ENCODE peak calls at places on chromosomes 2 and 18, in seven cellular contexts. O is HCT116, P is A549, Q is IMR-90, M is H1, V is K562, U is GM12878. I is an unnamed sample.

GRCh38 chr2:24360050-24360962 is at the start of gene ITSN2:
- DNase-seq in U (peak), M (peak), Q (peak), P (peak), O (peak), V (peak), I (peak)

GRCh38 chr2:88600038-88600465 is 27.2 kb downstream of the EIF2AK3 start:
- DNase-seq in P (peak), M (no peak), O (peak), V (peak), U (peak), Q (peak), I (peak)

GRCh38 chr2:27123302-27124150 is at the start of gene ABHD1:
- DNase-seq in U (no peak), Q (no peak), M (peak), O (no peak), P (peak), V (peak), I (peak)

GRCh38 chr2:135960598-135961551 is 24.6 kb downstream of the DARS1 start:
- DNase-seq in O (no peak), U (no peak), P (no peak), Q (peak), M (no peak), V (no peak), I (no peak)

GRCh38 chr18:74294526-74294925 is 2.8 kb upstream of the CYB5A start:
- DNase-seq in M (no peak), Q (no peak), V (no peak), U (no peak), O (no peak), P (no peak), I (no peak)

GRCh38 chr2:130246430-130246829 is 48.2 kb upstream of the TUBA3E start:
- DNase-seq in V (no peak), P (no peak), O (no peak), Q (no peak), U (no peak), M (no peak), I (no peak)

GRCh38 chr2:113979172-113980128 is 89.6 kb downstream of the ACTR3 start:
- DNase-seq in M (peak), U (no peak), Q (no peak), V (peak), O (no peak), P (peak), I (no peak)

GRCh38 chr2:29155578-29155977 is 40.4 kb downstream of the CLIP4 start:
- DNase-seq in U (no peak), Q (peak), O (no peak), V (no peak), P (no peak), M (no peak), I (no peak)

GRCh38 chr18:75161629-75162028 is 47.3 kb downstream of the PTGR3 start:
- DNase-seq in Q (no peak), O (peak), P (peak), U (no peak), V (no peak), M (no peak), I (peak)

GRCh38 chr2:204072443-204073324 is 136.1 kb downstream of the ICOS start:
- DNase-seq in V (peak), Q (no peak), O (peak), P (peak), U (no peak), M (peak), I (peak)

GRCh38 chr2:214005337-214005736 is 405.5 kb upstream of the VWC2L start:
- DNase-seq in O (no peak), Q (peak), M (no peak), U (no peak), P (no peak), V (no peak), I (no peak)

GRCh38 chr2:102251042-102251848 is 60.1 kb upstream of the IL1RL1 start:
- DNase-seq in U (no peak), P (peak), M (peak), O (no peak), Q (no peak), V (peak), I (peak)

GRCh38 chr2:42118759-42119569 is 50.2 kb upstream of the EML4 start:
- DNase-seq in P (no peak), U (no peak), Q (no peak), V (no peak), O (no peak), M (no peak), I (no peak)

GRCh38 chr2:109032229-109032800 is 43.3 kb upstream of the EDAR start:
- DNase-seq in P (no peak), O (no peak), U (no peak), M (no peak), Q (no peak), V (no peak), I (no peak)

GRCh38 chr2:109507828-109508227 is 105.9 kb downstream of the SEPTIN10 start:
- DNase-seq in V (no peak), U (no peak), Q (no peak), O (no peak), P (no peak), M (no peak), I (no peak)

GRCh38 chr2:229083606-229084349 is 187.3 kb downstream of the PID1 start:
- DNase-seq in U (no peak), P (no peak), O (no peak), V (no peak), M (no peak), Q (no peak), I (no peak)

GRCh38 chr18:9038277-9038871 is 64.1 kb upstream of the NDUFV2 start:
- DNase-seq in Q (peak), P (no peak), M (no peak), V (no peak), O (no peak), U (no peak), I (no peak)

GRCh38 chr18:6058941-6059340 is 163.6 kb upstream of the TMEM200C start:
- DNase-seq in M (no peak), O (no peak), P (no peak), Q (peak), V (no peak), U (no peak), I (peak)

GRCh38 chr2:54100772-54101171 is 14.6 kb upstream of the ACYP2 start:
- DNase-seq in Q (no peak), V (no peak), M (no peak), U (no peak), O (no peak), P (no peak), I (no peak)

GRCh38 chr2:54092940-54093339 is 22.5 kb upstream of the ACYP2 start:
- DNase-seq in O (no peak), Q (no peak), P (no peak), U (no peak), V (no peak), M (no peak), I (no peak)

GRCh38 chr2:54099834-54100595 is 15.4 kb upstream of the ACYP2 start:
- DNase-seq in O (no peak), V (no peak), P (no peak), U (no peak), Q (no peak), M (no peak), I (no peak)

GRCh38 chr2:54099370-54099769 is 16.0 kb upstream of the ACYP2 start:
- DNase-seq in U (no peak), M (no peak), P (no peak), O (no peak), Q (no peak), V (no peak), I (no peak)

GRCh38 chr2:54097124-54097523 is 18.3 kb upstream of the ACYP2 start:
- DNase-seq in P (no peak), V (no peak), O (no peak), U (no peak), Q (no peak), M (no peak), I (peak)
- TF ChIP-seq CEBPB in P (no peak), V (no peak), O (no peak), U (no peak), Q (no peak), M (no peak), I (no peak)

GRCh38 chr18:55153346-55153745 is 194.1 kb upstream of the CCDC68 start:
- DNase-seq in U (no peak), M (no peak), Q (no peak), V (no peak), P (no peak), O (no peak), I (no peak)

GRCh38 chr18:55150001-55150400 is 190.7 kb upstream of the CCDC68 start:
- DNase-seq in M (no peak), V (no peak), P (no peak), O (no peak), U (no peak), Q (no peak), I (no peak)

GRCh38 chr18:55158570-55158969 is 199.3 kb upstream of the CCDC68 start:
- DNase-seq in Q (no peak), U (no peak), O (no peak), P (no peak), V (no peak), M (no peak), I (no peak)

GRCh38 chr18:55152801-55153200 is 193.5 kb upstream of the CCDC68 start:
- DNase-seq in P (no peak), Q (peak), U (no peak), O (no peak), M (no peak), V (no peak), I (no peak)
- TF ChIP-seq CEBPB in P (no peak), Q (no peak), U (no peak), O (no peak), M (no peak), V (no peak), I (no peak)

GRCh38 chr2:164189851-164190250 is 431.4 kb downstream of the GRB14 start:
- DNase-seq in M (no peak), Q (no peak), U (no peak), O (no peak), P (no peak), V (no peak), I (no peak)

GRCh38 chr2:164190700-164191099 is 430.6 kb downstream of the GRB14 start:
- DNase-seq in Q (no peak), V (no peak), O (no peak), P (no peak), M (no peak), U (no peak), I (no peak)

GRCh38 chr2:164182116-164182637 is 439.1 kb downstream of the GRB14 start:
- DNase-seq in P (no peak), O (no peak), U (no peak), M (no peak), Q (no peak), V (no peak), I (no peak)

DNA sequence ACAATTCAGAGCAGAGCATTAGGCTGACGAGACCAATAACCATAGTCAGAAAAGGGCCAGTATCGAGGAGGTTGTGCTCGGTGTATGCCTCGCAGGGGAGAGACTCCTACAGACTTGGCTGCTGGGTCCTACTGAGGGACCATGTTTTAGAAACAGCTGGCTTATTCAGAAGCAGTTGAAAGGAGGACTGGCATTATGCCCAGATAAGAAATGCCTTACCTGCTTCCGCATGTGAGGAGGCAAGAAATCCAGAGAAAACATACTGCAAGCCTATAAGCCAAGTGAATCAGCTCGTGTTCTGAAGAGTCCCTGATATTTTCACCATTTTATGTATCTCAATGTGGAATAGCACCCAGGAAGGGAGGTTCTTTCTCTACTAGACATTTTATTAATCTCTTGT is 434.7 kb downstream of the GRB14 start:
- DNase-seq in Q (no peak), U (no peak), O (no peak), P (no peak), M (no peak), V (no peak), I (no peak)
- TF ChIP-seq CEBPB in Q (no peak), U (no peak), O (no peak), P (no peak), M (no peak), V (no peak), I (no peak)

GRCh38 chr18:58135806-58136331 is 91.8 kb downstream of the NEDD4L start:
- DNase-seq in M (peak), Q (peak), O (peak), P (peak), V (peak), U (peak), I (peak)
- TF ChIP-seq CEBPB in M (no peak), Q (no peak), O (no peak), P (no peak), V (no peak), U (no peak), I (no peak)

DNA sequence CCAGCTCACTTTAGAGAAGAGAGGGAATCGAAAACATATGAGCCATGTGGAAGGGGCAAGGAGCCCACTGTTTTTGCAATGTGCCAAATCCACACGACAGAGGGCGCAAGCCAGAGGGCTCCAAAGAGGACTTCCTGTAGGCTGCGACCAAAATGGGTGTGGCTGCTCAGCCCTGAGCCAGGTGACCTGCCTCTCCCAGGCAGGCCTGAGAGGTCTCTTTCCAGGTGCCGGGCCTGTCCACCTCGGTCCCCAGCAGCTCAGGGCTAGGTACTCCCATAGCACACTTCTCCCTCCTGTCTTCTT is 153.8 kb downstream of the TTC32 start:
- DNase-seq in Q (no peak), P (no peak), O (no peak), U (no peak), M (peak), V (peak), I (no peak)
- TF ChIP-seq CEBPB in Q (no peak), P (no peak), O (no peak), U (no peak), M (no peak), V (no peak), I (no peak)